ENCODE peak calls at places on chromosomes 3 and 15, in nine cellular contexts. One of them, this sample, is unnamed.

GRCh38 chr3:177783338-177783737 is 586.1 kb upstream of the TBL1XR1 start:
- DNase-seq in mucosa of gallbladder: no peak
- DNase-seq in activated naive CD8-positive, alpha-beta T cell treated with anti-CD3 and anti-CD28 coated beads, Interleukin-2, amount 50 U/mL, for 24 hours: no peak
- DNase-seq in AG10803: no peak
- DNase-seq in non-pigmented ciliary epithelial cell: no peak
- DNase-seq in HS-27A: no peak
- DNase-seq in foreskin melanocyte: no peak
- DNase-seq in nucleus accumbens: no peak
- DNase-seq in H9: no peak
- DNase-seq in this sample: no peak

GRCh38 chr15:26891448-26891881 is 24.6 kb downstream of the GABRA5 start:
- DNase-seq in mucosa of gallbladder: peak; percentile 55
- DNase-seq in activated naive CD8-positive, alpha-beta T cell treated with anti-CD3 and anti-CD28 coated beads, Interleukin-2, amount 50 U/mL, for 24 hours: peak; percentile 67
- DNase-seq in AG10803: peak; percentile 67
- DNase-seq in non-pigmented ciliary epithelial cell: peak; percentile 35
- DNase-seq in HS-27A: no peak
- DNase-seq in foreskin melanocyte: peak; percentile 75
- DNase-seq in nucleus accumbens: peak; percentile 66
- DNase-seq in H9: peak; percentile 82
- DNase-seq in this sample: peak; percentile 93

GRCh38 chr15:75062706-75063105 is 39.3 kb downstream of the PPCDC start:
- DNase-seq in mucosa of gallbladder: no peak
- DNase-seq in activated naive CD8-positive, alpha-beta T cell treated with anti-CD3 and anti-CD28 coated beads, Interleukin-2, amount 50 U/mL, for 24 hours: no peak
- DNase-seq in AG10803: no peak
- DNase-seq in non-pigmented ciliary epithelial cell: no peak
- DNase-seq in HS-27A: no peak
- DNase-seq in foreskin melanocyte: no peak
- DNase-seq in nucleus accumbens: no peak
- DNase-seq in H9: no peak
- DNase-seq in this sample: no peak

GRCh38 chr15:50563756-50564155 is 17.3 kb upstream of the USP50 start:
- DNase-seq in mucosa of gallbladder: no peak
- DNase-seq in activated naive CD8-positive, alpha-beta T cell treated with anti-CD3 and anti-CD28 coated beads, Interleukin-2, amount 50 U/mL, for 24 hours: no peak
- DNase-seq in AG10803: no peak
- DNase-seq in non-pigmented ciliary epithelial cell: no peak
- DNase-seq in HS-27A: no peak
- DNase-seq in foreskin melanocyte: no peak
- DNase-seq in nucleus accumbens: no peak
- DNase-seq in H9: no peak
- DNase-seq in this sample: no peak

GRCh38 chr3:31522152-31522551 is 10.6 kb upstream of the STT3B start:
- DNase-seq in mucosa of gallbladder: no peak
- DNase-seq in activated naive CD8-positive, alpha-beta T cell treated with anti-CD3 and anti-CD28 coated beads, Interleukin-2, amount 50 U/mL, for 24 hours: no peak
- DNase-seq in AG10803: no peak
- DNase-seq in non-pigmented ciliary epithelial cell: no peak
- DNase-seq in HS-27A: no peak
- DNase-seq in foreskin melanocyte: no peak
- DNase-seq in nucleus accumbens: no peak
- DNase-seq in H9: no peak
- DNase-seq in this sample: no peak

GRCh38 chr3:130242850-130243569 is 102.5 kb upstream of the COL6A5 start:
- DNase-seq in mucosa of gallbladder: no peak
- DNase-seq in activated naive CD8-positive, alpha-beta T cell treated with anti-CD3 and anti-CD28 coated beads, Interleukin-2, amount 50 U/mL, for 24 hours: no peak
- DNase-seq in AG10803: peak; percentile 2
- DNase-seq in non-pigmented ciliary epithelial cell: no peak
- DNase-seq in HS-27A: no peak
- DNase-seq in foreskin melanocyte: peak; percentile 28
- DNase-seq in nucleus accumbens: no peak
- DNase-seq in H9: no peak
- DNase-seq in this sample: no peak

GRCh38 chr15:71109130-71109529 is 6.1 kb upstream of the THSD4 start:
- DNase-seq in mucosa of gallbladder: no peak
- DNase-seq in activated naive CD8-positive, alpha-beta T cell treated with anti-CD3 and anti-CD28 coated beads, Interleukin-2, amount 50 U/mL, for 24 hours: no peak
- DNase-seq in AG10803: peak; percentile 77
- DNase-seq in non-pigmented ciliary epithelial cell: no peak
- DNase-seq in HS-27A: no peak
- DNase-seq in foreskin melanocyte: no peak
- DNase-seq in nucleus accumbens: no peak
- DNase-seq in H9: no peak
- DNase-seq in this sample: no peak

GRCh38 chr15:47293763-47294162 is 423.5 kb upstream of the SEMA6D start:
- DNase-seq in mucosa of gallbladder: peak; percentile 66
- DNase-seq in activated naive CD8-positive, alpha-beta T cell treated with anti-CD3 and anti-CD28 coated beads, Interleukin-2, amount 50 U/mL, for 24 hours: no peak
- DNase-seq in AG10803: peak; percentile 92
- DNase-seq in non-pigmented ciliary epithelial cell: peak; percentile 53
- DNase-seq in HS-27A: peak; percentile 4
- DNase-seq in foreskin melanocyte: peak; percentile 93
- DNase-seq in nucleus accumbens: peak; percentile 31
- DNase-seq in H9: no peak
- DNase-seq in this sample: peak; percentile 14

GRCh38 chr15:57720861-57721260 is 14.3 kb downstream of the POLR2M start:
- DNase-seq in mucosa of gallbladder: no peak
- DNase-seq in activated naive CD8-positive, alpha-beta T cell treated with anti-CD3 and anti-CD28 coated beads, Interleukin-2, amount 50 U/mL, for 24 hours: no peak
- DNase-seq in AG10803: peak; percentile 72
- DNase-seq in non-pigmented ciliary epithelial cell: no peak
- DNase-seq in HS-27A: no peak
- DNase-seq in foreskin melanocyte: no peak
- DNase-seq in nucleus accumbens: no peak
- DNase-seq in H9: no peak
- DNase-seq in this sample: no peak

GRCh38 chr15:33584797-33585196 is 274.0 kb downstream of the RYR3 start:
- DNase-seq in mucosa of gallbladder: no peak
- DNase-seq in activated naive CD8-positive, alpha-beta T cell treated with anti-CD3 and anti-CD28 coated beads, Interleukin-2, amount 50 U/mL, for 24 hours: no peak
- DNase-seq in AG10803: peak; percentile 58
- DNase-seq in non-pigmented ciliary epithelial cell: no peak
- DNase-seq in HS-27A: no peak
- DNase-seq in foreskin melanocyte: peak; percentile 51
- DNase-seq in nucleus accumbens: no peak
- DNase-seq in H9: no peak
- DNase-seq in this sample: no peak

GRCh38 chr15:20349774-20350498 is 191.7 kb downstream of the GOLGA6L6 start:
- DNase-seq in mucosa of gallbladder: no peak
- DNase-seq in activated naive CD8-positive, alpha-beta T cell treated with anti-CD3 and anti-CD28 coated beads, Interleukin-2, amount 50 U/mL, for 24 hours: peak; percentile 4
- DNase-seq in AG10803: no peak
- DNase-seq in non-pigmented ciliary epithelial cell: no peak
- DNase-seq in HS-27A: no peak
- DNase-seq in foreskin melanocyte: no peak
- DNase-seq in nucleus accumbens: no peak
- DNase-seq in H9: peak; percentile 27
- DNase-seq in this sample: no peak

GRCh38 chr3:33921608-33922007 is 123.2 kb downstream of the PDCD6IP start:
- DNase-seq in mucosa of gallbladder: no peak
- DNase-seq in activated naive CD8-positive, alpha-beta T cell treated with anti-CD3 and anti-CD28 coated beads, Interleukin-2, amount 50 U/mL, for 24 hours: no peak
- DNase-seq in AG10803: no peak
- DNase-seq in non-pigmented ciliary epithelial cell: no peak
- DNase-seq in HS-27A: no peak
- DNase-seq in foreskin melanocyte: no peak
- DNase-seq in nucleus accumbens: no peak
- DNase-seq in H9: no peak
- DNase-seq in this sample: no peak

GRCh38 chr3:123765475-123766166 is 118.5 kb downstream of the MYLK start:
- DNase-seq in mucosa of gallbladder: no peak
- DNase-seq in activated naive CD8-positive, alpha-beta T cell treated with anti-CD3 and anti-CD28 coated beads, Interleukin-2, amount 50 U/mL, for 24 hours: no peak
- DNase-seq in AG10803: peak; percentile 74
- DNase-seq in non-pigmented ciliary epithelial cell: no peak
- DNase-seq in HS-27A: no peak
- DNase-seq in foreskin melanocyte: no peak
- DNase-seq in nucleus accumbens: no peak
- DNase-seq in H9: no peak
- DNase-seq in this sample: no peak

GRCh38 chr3:115072265-115073008 is 74.7 kb downstream of the ZBTB20 start:
- DNase-seq in mucosa of gallbladder: no peak
- DNase-seq in activated naive CD8-positive, alpha-beta T cell treated with anti-CD3 and anti-CD28 coated beads, Interleukin-2, amount 50 U/mL, for 24 hours: no peak
- DNase-seq in AG10803: peak; percentile 66
- DNase-seq in non-pigmented ciliary epithelial cell: no peak
- DNase-seq in HS-27A: no peak
- DNase-seq in foreskin melanocyte: no peak
- DNase-seq in nucleus accumbens: no peak
- DNase-seq in H9: no peak
- DNase-seq in this sample: no peak

GRCh38 chr3:122760457-122761271 is 33.0 kb downstream of the HSPBAP1 start:
- DNase-seq in mucosa of gallbladder: no peak
- DNase-seq in activated naive CD8-positive, alpha-beta T cell treated with anti-CD3 and anti-CD28 coated beads, Interleukin-2, amount 50 U/mL, for 24 hours: no peak
- DNase-seq in AG10803: peak; percentile 25
- DNase-seq in non-pigmented ciliary epithelial cell: peak; percentile 15
- DNase-seq in HS-27A: no peak
- DNase-seq in foreskin melanocyte: no peak
- DNase-seq in nucleus accumbens: no peak
- DNase-seq in H9: peak; percentile 49
- DNase-seq in this sample: peak; percentile 92

This sample was measured in GM23338.